ENCODE peak calls at places on chromosome 7, in six cellular contexts. S, D, K, R, F and H are unnamed samples.

GRCh38 chr7:107179326-107180163 is 10.7 kb downstream of the HBP1 start:
- DNase-seq in S (no peak), D (peak), K (no peak), R (no peak), F (no peak), H (no peak)

GRCh38 chr7:37921340-37921805 is 933 bp downstream of the EPDR1 start:
- DNase-seq in S (no peak), D (no peak), K (no peak), R (peak), F (no peak), H (no peak)

GRCh38 chr7:25801214-25801613 is 350.8 kb upstream of the NFE2L3 start:
- DNase-seq in S (no peak), D (no peak), K (no peak), R (no peak), F (no peak), H (no peak)

GRCh38 chr7:32034052-32034451 is 36.2 kb downstream of the PDE1C start:
- DNase-seq in S (no peak), D (no peak), K (no peak), R (no peak), F (no peak), H (no peak)

GRCh38 chr7:4282434-4283223 is 399.5 kb upstream of the FOXK1 start:
- DNase-seq in S (peak), D (no peak), K (no peak), R (no peak), F (no peak), H (peak)

GRCh38 chr7:41808541-41808940 is 105.7 kb upstream of the INHBA start:
- DNase-seq in S (no peak), D (no peak), K (no peak), R (no peak), F (no peak), H (no peak)

GRCh38 chr7:19851504-19851903 is 78.1 kb upstream of the TMEM196 start:
- DNase-seq in S (no peak), D (no peak), K (no peak), R (no peak), F (no peak), H (no peak)

GRCh38 chr7:82778021-82778420 is 334.4 kb upstream of the CACNA2D1 start:
- DNase-seq in S (no peak), D (no peak), K (no peak), R (no peak), F (no peak), H (no peak)

DNA sequence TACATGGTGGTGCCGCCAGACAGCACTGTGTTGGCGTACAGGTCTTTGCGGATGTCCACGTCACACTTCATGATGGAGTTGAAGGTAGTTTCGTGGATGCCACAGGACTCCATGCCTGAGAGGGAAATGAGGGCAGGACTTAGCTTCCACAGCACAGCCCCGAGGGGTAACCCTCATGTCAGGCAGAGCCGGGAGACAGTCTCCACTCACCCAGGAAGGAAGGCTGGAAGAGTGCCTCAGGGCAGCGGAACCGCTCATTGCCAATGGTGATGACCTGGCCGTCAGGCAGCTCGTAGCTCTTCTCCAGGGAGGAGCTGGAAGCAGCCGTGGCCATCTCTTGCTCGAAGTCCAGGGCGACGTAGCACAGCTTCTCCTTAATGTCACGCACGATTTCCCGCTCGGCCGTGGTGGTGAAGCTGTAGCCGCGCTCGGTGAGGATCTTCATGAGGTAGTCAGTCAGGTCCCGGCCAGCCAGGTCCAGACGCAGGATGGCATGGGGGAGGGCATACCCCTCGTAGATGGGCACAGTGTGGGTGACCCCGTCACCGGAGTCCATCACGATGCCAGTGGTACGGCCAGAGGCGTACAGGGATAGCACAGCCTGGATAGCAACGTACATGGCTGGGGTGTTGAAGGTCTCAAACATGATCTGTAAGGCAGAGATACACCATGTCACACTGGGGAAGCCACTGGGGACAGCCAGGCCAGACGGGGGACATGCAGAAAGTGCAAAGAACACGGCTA is 104.6 kb upstream of the TNRC18 start:
- DNase-seq in S (no peak), D (no peak), K (no peak), R (no peak), F (no peak), H (no peak)
- TF ChIP-seq POLR2AphosphoS5 in S (peak), D (no peak), K (peak), R (peak), F (peak), H (no peak)

GRCh38 chr7:142804715-142805114 is 33.9 kb downstream of the PRSS2 start:
- DNase-seq in S (no peak), D (no peak), K (no peak), R (no peak), F (no peak), H (no peak)
- TF ChIP-seq POLR2AphosphoS5 in S (no peak), D (no peak), K (no peak), R (no peak), F (peak), H (no peak)

GRCh38 chr7:151539055-151539714 is 19.5 kb upstream of the RHEB start:
- DNase-seq in S (no peak), D (no peak), K (no peak), R (peak), F (no peak), H (no peak)
- TF ChIP-seq POLR2AphosphoS5 in S (no peak), D (no peak), K (no peak), R (no peak), F (no peak), H (no peak)

GRCh38 chr7:27283558-27283957 is 41.0 kb downstream of the EVX1 start:
- DNase-seq in S (no peak), D (no peak), K (no peak), R (no peak), F (no peak), H (no peak)
- TF ChIP-seq POLR2AphosphoS5 in S (no peak), D (no peak), K (no peak), R (no peak), F (no peak), H (no peak)

GRCh38 chr7:130941322-130942210 is 207.6 kb upstream of the KLF14 start:
- DNase-seq in S (peak), D (no peak), K (no peak), R (no peak), F (no peak), H (peak)

GRCh38 chr7:130944997-130945396 is 211.0 kb upstream of the KLF14 start:
- DNase-seq in S (no peak), D (no peak), K (no peak), R (no peak), F (no peak), H (no peak)

GRCh38 chr7:130942211-130942964 is 208.4 kb upstream of the KLF14 start:
- DNase-seq in S (peak), D (no peak), K (no peak), R (no peak), F (no peak), H (peak)

GRCh38 chr7:130943981-130944380 is 210.0 kb upstream of the KLF14 start:
- DNase-seq in S (no peak), D (no peak), K (no peak), R (no peak), F (no peak), H (no peak)

DNA sequence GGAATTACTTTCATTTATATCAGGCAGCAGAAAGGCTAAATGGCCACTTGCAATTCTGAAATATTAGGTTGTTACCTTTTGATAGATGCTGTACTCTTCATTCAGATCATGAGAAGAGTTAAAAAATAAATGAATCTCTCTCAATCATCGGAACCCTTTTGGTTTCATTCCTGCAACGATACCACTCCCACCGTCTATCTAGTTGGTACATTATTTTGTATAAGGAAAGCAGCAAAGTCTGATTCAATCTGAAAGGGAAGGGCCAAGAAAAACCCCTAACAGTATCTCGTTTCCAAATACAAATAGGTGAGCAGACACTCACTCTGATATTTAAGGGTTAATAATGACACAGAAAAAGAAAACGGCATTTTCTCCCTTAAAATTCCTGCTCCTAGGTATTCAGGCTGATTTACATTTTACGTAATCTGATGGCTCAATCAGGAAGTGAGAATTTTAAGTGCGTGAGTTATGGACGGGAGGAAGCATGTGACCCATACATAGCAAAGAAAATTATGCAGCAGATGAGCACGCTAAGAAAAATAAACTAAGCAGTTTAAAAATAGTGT is 209.4 kb upstream of the KLF14 start:
- DNase-seq in S (peak), D (no peak), K (no peak), R (no peak), F (no peak), H (no peak)
- TF ChIP-seq POLR2AphosphoS5 in S (no peak), D (no peak), K (no peak), R (no peak), F (no peak), H (no peak)

GRCh38 chr7:134842901-134843300 is 63.5 kb downstream of the CALD1 start:
- DNase-seq in S (no peak), D (no peak), K (no peak), R (no peak), F (no peak), H (no peak)
- TF ChIP-seq POLR2AphosphoS5 in S (no peak), D (no peak), K (no peak), R (no peak), F (no peak), H (no peak)

DNA sequence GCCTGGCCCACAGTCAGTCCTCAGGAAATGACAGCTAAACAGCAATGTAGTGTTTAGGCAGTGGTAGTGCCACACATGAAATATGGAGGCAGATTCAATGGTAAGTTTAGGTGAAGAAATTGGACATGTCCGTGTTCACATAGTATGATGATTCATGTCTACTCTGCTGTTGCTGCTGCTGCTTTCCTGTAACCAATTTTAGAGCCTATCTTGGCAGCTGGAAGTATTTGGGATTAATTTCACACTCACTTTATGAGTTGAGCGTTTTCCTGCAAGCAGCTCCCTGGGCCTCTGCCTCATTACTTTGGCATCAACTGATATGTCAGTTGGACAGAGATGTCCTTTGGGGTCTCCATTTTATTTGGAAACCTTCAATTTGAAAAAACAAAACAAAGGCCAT is 371.2 kb downstream of the BBS9 start:
- DNase-seq in S (no peak), D (no peak), K (no peak), R (no peak), F (no peak), H (no peak)
- TF ChIP-seq POLR2AphosphoS5 in S (no peak), D (no peak), K (no peak), R (no peak), F (no peak), H (no peak)

GRCh38 chr7:72153132-72153512 is 259.0 kb downstream of the CALN1 start:
- DNase-seq in S (no peak), D (no peak), K (no peak), R (no peak), F (no peak), H (no peak)
- TF ChIP-seq POLR2AphosphoS5 in S (no peak), D (no peak), K (no peak), R (no peak), F (no peak), H (no peak)

DNA sequence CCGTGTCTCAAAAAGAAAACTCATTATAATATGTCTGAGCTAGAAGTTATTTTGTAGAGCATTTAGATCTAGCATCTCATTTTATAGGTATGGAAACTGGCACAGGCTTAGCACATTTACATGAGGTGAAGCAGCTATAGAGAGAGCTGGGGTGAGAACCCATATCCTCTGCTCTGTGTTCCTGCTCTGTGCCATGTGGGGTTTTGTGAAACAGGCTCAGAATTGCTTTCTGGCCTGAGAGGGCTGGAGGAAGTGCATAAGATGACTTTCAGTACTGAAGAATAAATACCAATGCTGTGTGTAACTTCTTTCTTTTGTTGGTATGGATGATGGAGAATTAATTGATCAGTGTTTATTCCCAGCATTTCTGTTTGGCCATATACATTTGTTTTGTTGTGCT is 159.1 kb downstream of the LRRC4 start:
- DNase-seq in S (no peak), D (no peak), K (no peak), R (no peak), F (no peak), H (no peak)
- TF ChIP-seq POLR2AphosphoS5 in S (no peak), D (no peak), K (no peak), R (no peak), F (no peak), H (no peak)

DNA sequence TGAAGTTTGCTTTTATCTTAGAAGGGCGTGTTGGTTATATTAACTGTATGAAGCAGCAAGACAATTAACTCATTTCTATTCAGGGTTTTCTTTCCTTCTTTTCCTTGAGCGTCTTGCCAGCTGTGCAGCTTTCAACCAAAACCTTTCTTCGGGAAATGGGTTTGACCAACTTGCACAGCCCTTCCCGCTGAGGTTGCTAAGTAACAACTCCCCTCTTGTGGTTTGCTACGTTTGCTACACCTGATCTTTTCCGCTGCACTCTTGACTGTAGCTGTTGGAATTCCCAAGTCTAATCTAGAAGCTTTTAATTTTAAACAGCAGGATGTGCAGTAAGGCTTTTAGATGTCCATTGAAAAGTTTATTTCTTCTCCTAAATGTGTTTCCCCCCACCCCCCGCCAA is 116.9 kb downstream of the CDCA7L start:
- DNase-seq in S (no peak), D (no peak), K (no peak), R (no peak), F (no peak), H (no peak)
- TF ChIP-seq POLR2AphosphoS5 in S (no peak), D (no peak), K (no peak), R (no peak), F (no peak), H (no peak)